ENCODE peak calls at places on chromosomes 6 and 20, in ten cellular contexts. T is GM12878, U is suprapubic skin, N is A549, P is ovary, G is H1, O is SK-N-SH, S is K562, Y is stomach, F is tibial nerve. Q is an unnamed sample.

GRCh38 chr6:3405182-3405518 is 51.7 kb downstream of the SLC22A23 start:
- DNase-seq in N (no peak), P (no peak), G (no peak), F (no peak), T (no peak), Y (no peak), U (no peak), O (no peak), S (no peak), Q (no peak)

GRCh38 chr6:56770011-56770520 is 127.4 kb upstream of the DST start:
- DNase-seq in P (no peak), G (no peak), N (no peak), S (no peak), Y (no peak), O (peak; percentile 9), U (no peak), T (no peak), F (no peak), Q (no peak)

GRCh38 chr20:24634855-24635254 is 165.4 kb downstream of the SYNDIG1 start:
- DNase-seq in U (no peak), Y (no peak), P (no peak), G (no peak), N (peak; percentile 94), O (no peak), T (no peak), S (peak; percentile 48), F (no peak), Q (no peak)

GRCh38 chr6:90305800-90306448 is 9.3 kb upstream of the BACH2 start:
- DNase-seq in U (no peak), S (no peak), O (no peak), P (no peak), G (no peak), T (no peak), F (no peak), Y (no peak), N (no peak), Q (no peak)

GRCh38 chr20:50187403-50188051 is 3.1 kb upstream of the CEBPB start:
- DNase-seq in T (no peak), G (no peak), P (no peak), U (no peak), S (peak; percentile 74), Y (no peak), F (no peak), N (no peak), O (no peak), Q (peak; percentile 59)

GRCh38 chr6:100665041-100665380 is 200.3 kb upstream of the SIM1 start:
- DNase-seq in P (no peak), S (no peak), Y (no peak), N (no peak), F (no peak), O (no peak), G (no peak), T (peak; percentile 59), U (no peak), Q (peak; percentile 19)

GRCh38 chr6:33169286-33170175 is 22.7 kb downstream of the COL11A2 start:
- DNase-seq in O (no peak), Y (no peak), F (no peak), S (no peak), T (no peak), N (no peak), U (no peak), P (no peak), G (no peak), Q (no peak)

GRCh38 chr6:31114970-31115849 is 610 bp downstream of the PSORS1C1 start:
- DNase-seq in S (no peak), N (peak; percentile 50), O (no peak), Y (no peak), T (no peak), U (no peak), G (no peak), P (no peak), F (no peak), Q (no peak)

GRCh38 chr20:47727170-47727880 is 58.0 kb downstream of the SULF2 start:
- DNase-seq in S (no peak), N (no peak), T (peak; percentile 81), P (no peak), F (no peak), Y (peak; percentile 40), O (no peak), U (no peak), G (no peak), Q (peak; percentile 62)

GRCh38 chr6:45442716-45443115 is 65.0 kb upstream of the SUPT3H start:
- DNase-seq in P (no peak), Y (no peak), T (no peak), F (no peak), U (no peak), N (no peak), G (no peak), O (no peak), S (no peak), Q (no peak)

GRCh38 chr20:8744228-8744844 is 324.6 kb upstream of the PLCB4 start:
- DNase-seq in F (no peak), T (no peak), S (no peak), N (no peak), G (no peak), P (no peak), Y (no peak), O (no peak), U (no peak), Q (no peak)

GRCh38 chr6:56887086-56887485 is 67.8 kb upstream of the BEND6 start:
- DNase-seq in G (no peak), P (no peak), U (no peak), O (no peak), T (no peak), F (no peak), S (no peak), Y (no peak), N (no peak), Q (no peak)

GRCh38 chr6:119079288-119079809 is 885 bp upstream of the FAM184A start:
- DNase-seq in F (no peak), N (no peak), T (no peak), Y (no peak), G (no peak), U (no peak), S (no peak), P (no peak), O (no peak), Q (no peak)

GRCh38 chr6:119077643-119078448 is 618 bp downstream of the FAM184A start:
- DNase-seq in G (peak; percentile 9), S (peak; percentile 47), F (no peak), U (peak; percentile 62), O (peak; percentile 75), N (no peak), T (no peak), P (peak; percentile 55), Y (peak; percentile 39), Q (peak; percentile 38)

GRCh38 chr6:119076966-119077642 is 1.4 kb downstream of the FAM184A start:
- DNase-seq in T (no peak), N (no peak), F (no peak), Y (no peak), G (no peak), P (no peak), O (no peak), S (no peak), U (no peak), Q (no peak)

GRCh38 chr6:119076173-119076965 is 2.1 kb downstream of the FAM184A start:
- DNase-seq in O (no peak), N (no peak), U (no peak), S (no peak), T (no peak), F (no peak), Y (no peak), G (no peak), P (no peak), Q (no peak)

DNA sequence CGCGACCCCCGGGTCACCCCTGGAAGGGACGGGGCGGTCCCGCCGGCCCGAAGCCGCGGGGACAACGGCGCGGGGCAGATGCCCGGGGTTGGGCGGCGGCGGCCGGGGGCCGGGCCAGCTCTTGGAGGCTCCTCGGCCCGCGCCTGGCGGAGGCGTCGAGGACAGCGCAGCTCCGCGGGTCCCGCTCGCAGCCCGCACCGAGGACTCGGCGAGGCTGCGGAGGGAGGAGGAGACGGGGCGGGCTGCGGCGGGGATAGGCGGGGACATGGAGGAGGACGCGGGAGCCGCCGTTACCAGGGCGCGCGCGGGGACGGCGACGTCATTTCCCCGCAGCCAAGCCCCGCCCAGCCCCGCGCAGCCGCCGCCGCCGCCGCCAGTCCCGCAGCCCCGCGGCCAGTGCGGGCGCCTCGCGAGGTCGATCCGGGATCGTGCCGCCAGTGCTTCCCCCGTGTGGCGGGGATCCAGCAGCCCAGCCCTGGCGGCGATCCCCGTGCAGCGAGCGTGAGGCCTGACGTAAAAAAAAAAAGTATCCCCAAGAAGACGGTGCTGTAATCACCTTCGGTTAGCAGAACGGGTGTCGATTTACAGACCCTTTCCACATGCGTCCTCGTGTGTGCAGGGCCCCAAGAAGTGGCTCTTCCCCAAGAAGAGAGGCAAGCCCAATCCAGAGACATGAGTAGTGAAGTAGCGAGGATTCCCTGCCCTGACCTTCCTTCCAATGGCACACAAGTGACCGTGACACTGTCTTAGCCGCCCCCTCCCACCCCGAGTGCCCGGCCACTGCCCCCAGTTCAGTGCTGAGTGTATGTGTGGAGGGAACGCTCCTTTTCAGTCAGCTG is at the start of gene FAM184A:
- DNase-seq in O (peak; percentile 90), T (no peak), G (peak; percentile 7), U (peak; percentile 78), F (peak; percentile 47), P (peak; percentile 83), Y (peak; percentile 65), N (peak; percentile 23), S (peak; percentile 84), Q (peak; percentile 65)
- TF ChIP-seq CTCF in O (peak; percentile 41), T (peak; percentile 11), G (peak; percentile 75), U (no peak), F (peak; percentile 39), P (peak; percentile 49), Y (peak; percentile 18), N (peak; percentile 23), S (peak; percentile 92), Q (peak; percentile 30)

GRCh38 chr6:99349620-99350141 is at the start of gene FAXC:
- DNase-seq in P (peak; percentile 43), S (peak; percentile 41), N (peak; percentile 34), G (no peak), Y (peak; percentile 70), U (no peak), T (no peak), O (peak; percentile 88), F (no peak), Q (peak; percentile 29)
- TF ChIP-seq EP300 in P (no peak), S (no peak), N (no peak), G (no peak), Y (no peak), U (no peak), T (no peak), O (no peak), F (no peak), Q (no peak)

DNA sequence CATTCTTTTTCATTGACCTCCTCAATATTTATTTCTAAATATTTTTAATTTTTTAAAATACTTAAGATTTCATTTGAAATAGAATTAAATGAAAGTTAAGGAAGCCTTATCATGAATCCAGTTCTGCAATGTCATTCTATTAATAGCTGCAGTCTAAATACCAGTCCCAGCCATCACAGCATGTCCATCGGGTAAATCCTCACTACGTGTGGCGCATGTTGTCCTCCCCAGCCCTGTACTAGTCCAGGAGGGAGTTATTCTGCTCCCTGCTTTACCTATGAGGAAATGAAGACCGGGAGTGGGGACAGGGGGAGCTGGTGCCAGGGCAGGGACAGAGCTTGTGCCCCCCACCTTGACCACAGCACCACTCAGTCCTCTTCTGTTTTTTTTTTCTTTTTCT is 125.1 kb upstream of the QKI start:
- DNase-seq in O (no peak), G (no peak), P (no peak), S (no peak), F (no peak), T (no peak), U (no peak), N (no peak), Y (no peak), Q (no peak)
- H3K27ac ChIP-seq in O (no peak overlapping the region), G (no peak overlapping the region), P (no peak overlapping the region), S (no peak overlapping the region), F (no peak overlapping the region), T (no peak overlapping the region), U (no peak overlapping the region), N (no peak overlapping the region), Y (no peak overlapping the region), Q (no peak overlapping the region)

GRCh38 chr20:44642203-44643153 is 9.0 kb downstream of the ADA start:
- DNase-seq in T (peak; percentile 77), S (peak; percentile 65), Y (peak; percentile 74), O (peak; percentile 81), F (no peak), N (peak; percentile 56), P (peak; percentile 55), U (no peak), G (no peak), Q (peak; percentile 71)
- TF ChIP-seq CTCF in T (peak; percentile 18), S (no peak), Y (no peak), O (no peak), F (no peak), N (no peak), P (no peak), U (no peak), G (peak; percentile 22), Q (no peak)

Q was measured in transverse colon.